ENCODE peak calls at places on chromosomes 1 and 21, in seven cellular contexts. N is heart left ventricle; H is D341Med; Z is stimulated activated CD4-positive, alpha-beta T cell treated with anti-CD3 and anti-CD28 coated beads, Interleukin-12 subunit alpha, Interleukin-12 subunit beta, amount 100 ng/mL, for 24 hours; W is tibial artery; F is thyroid gland; C is IMR-90. U is an unnamed sample.

GRCh38 chr1:116372186-116372585 is 858 bp upstream of the ATP1A1 start:
- DNase-seq in N (no peak), H (no peak), C (no peak), F (peak), W (no peak), Z (no peak), U (no peak)

GRCh38 chr1:244239261-244239770 is 188.2 kb downstream of the ZBTB18 start:
- DNase-seq in N (no peak), Z (no peak), F (no peak), C (peak), W (no peak), H (no peak), U (no peak)

GRCh38 chr1:62245201-62245600 is 50.6 kb downstream of the L1TD1 start:
- DNase-seq in N (no peak), H (no peak), Z (no peak), F (no peak), W (no peak), C (no peak), U (no peak)

GRCh38 chr21:22438428-22439086 is 1440.3 kb downstream of the NCAM2 start:
- DNase-seq in H (no peak), F (no peak), N (no peak), W (no peak), C (no peak), Z (no peak), U (no peak)

GRCh38 chr1:235019456-235019855 is 109.2 kb downstream of the TOMM20 start:
- DNase-seq in N (no peak), H (no peak), Z (no peak), C (peak), W (no peak), F (no peak), U (no peak)

GRCh38 chr1:102879439-102879993 is 228.8 kb downstream of the COL11A1 start:
- DNase-seq in W (no peak), F (no peak), N (no peak), Z (no peak), C (peak), H (no peak), U (no peak)

GRCh38 chr1:183215076-183215720 is 29.1 kb downstream of the LAMC2 start:
- DNase-seq in W (no peak), H (no peak), F (no peak), N (no peak), Z (no peak), C (no peak), U (no peak)

GRCh38 chr1:24275510-24275909 is 43.6 kb upstream of the GRHL3 start:
- DNase-seq in W (no peak), N (no peak), Z (no peak), C (peak), F (no peak), H (no peak), U (no peak)

GRCh38 chr21:36077758-36078157 is 7.9 kb downstream of the CBR1 start:
- DNase-seq in C (no peak), Z (no peak), H (no peak), N (no peak), F (no peak), W (no peak), U (no peak)

GRCh38 chr1:42145726-42146125 is 7.5 kb upstream of the GUCA2B start:
- DNase-seq in H (no peak), F (no peak), Z (no peak), C (no peak), W (no peak), N (no peak), U (no peak)

GRCh38 chr1:31672988-31673387 is 28.3 kb upstream of the PEF1 start:
- DNase-seq in W (peak), N (peak), F (no peak), C (no peak), H (peak), Z (no peak), U (no peak)